ENCODE peak calls at places on chromosomes 3 and 15, in eight cellular contexts. J, O, P, V, Q, E, L and I are unnamed samples. For H3K4me1, the result is how much of the 10 kb centered on the place peaks cover.

GRCh38 chr15:59170295-59170881 is 36.3 kb upstream of the LDHAL6B start:
- DNase-seq in L (no peak), V (no peak), Q (no peak), J (no peak), P (no peak), E (no peak), O (peak), I (peak)

GRCh38 chr3:20648294-20648693 is 462.3 kb upstream of the SGO1 start:
- DNase-seq in O (peak), Q (no peak), P (no peak), L (no peak), J (no peak), V (no peak), E (no peak), I (no peak)

GRCh38 chr3:191783039-191783438 is 322.1 kb downstream of the PYDC2 start:
- DNase-seq in Q (no peak), E (no peak), J (no peak), V (no peak), P (no peak), O (no peak), L (no peak), I (no peak)

GRCh38 chr3:150736903-150737832 is 25.8 kb downstream of the SIAH2 start:
- DNase-seq in L (no peak), P (no peak), V (no peak), Q (no peak), E (no peak), J (no peak), O (no peak), I (no peak)

GRCh38 chr3:20511863-20512262 is 325.9 kb upstream of the SGO1 start:
- DNase-seq in Q (no peak), E (no peak), L (no peak), O (peak), P (peak), V (no peak), J (peak), I (no peak)

GRCh38 chr3:11186771-11187170 is 32.5 kb downstream of the HRH1 start:
- DNase-seq in J (no peak), Q (no peak), O (no peak), L (no peak), P (no peak), E (no peak), V (no peak), I (no peak)

GRCh38 chr3:130715616-130716015 is 31.0 kb downstream of the PIK3R4 start:
- DNase-seq in J (no peak), E (no peak), V (no peak), P (no peak), Q (no peak), L (no peak), O (no peak), I (no peak)

GRCh38 chr3:39315420-39315819 is 14.1 kb upstream of the CCR8 start:
- DNase-seq in J (no peak), L (no peak), E (no peak), V (no peak), Q (no peak), O (no peak), P (no peak), I (no peak)

GRCh38 chr3:148943531-148944200 is 47.7 kb upstream of the GYG1 start:
- DNase-seq in E (no peak), O (peak), J (peak), L (peak), P (no peak), V (no peak), Q (no peak), I (no peak)

DNA sequence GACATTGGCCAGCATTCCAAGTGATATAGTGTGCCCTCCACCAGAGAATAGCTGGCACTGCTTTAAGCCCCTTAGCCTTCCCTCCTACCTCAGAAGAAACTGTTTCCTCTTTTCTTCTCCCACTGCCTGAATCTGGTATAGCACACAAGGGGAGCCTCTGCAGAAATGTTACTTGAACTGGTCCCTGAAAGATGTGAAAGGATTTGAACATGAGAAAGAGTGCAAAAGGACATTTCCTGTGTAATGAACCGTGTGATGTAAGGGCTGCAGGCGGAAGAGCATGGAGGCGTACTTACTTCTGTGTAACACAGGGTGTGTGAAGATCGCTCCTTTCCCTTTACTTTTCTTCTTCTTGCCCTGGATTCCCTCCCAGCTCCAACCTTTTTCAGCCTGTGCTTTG is 8.3 kb downstream of the TMOD3 start:
- DNase-seq in Q (no peak), V (no peak), J (no peak), E (no peak), O (peak), L (no peak), P (no peak), I (no peak)
- H3K4me1 ChIP-seq in Q (under half), V (under half), J (under half), E (half or more), O (half or more), L (under half), P (under half), I (under half)

GRCh38 chr15:74173545-74174215 is at the start of gene ISLR:
- DNase-seq in E (no peak), V (peak), L (no peak), Q (peak), O (no peak), P (no peak), J (no peak), I (peak)
- TF ChIP-seq POLR2A in E (peak), V (peak), L (peak), Q (no peak), O (no peak), P (no peak), J (no peak), I (peak)

GRCh38 chr15:100759698-100760356 is 119.8 kb upstream of the ALDH1A3 start:
- DNase-seq in V (no peak), P (no peak), L (no peak), Q (no peak), J (no peak), E (no peak), O (peak), I (peak)
- H3K4me3 ChIP-seq in V (no peak), P (no peak), L (no peak), Q (no peak), J (no peak), E (no peak), O (peak), I (no peak)

DNA sequence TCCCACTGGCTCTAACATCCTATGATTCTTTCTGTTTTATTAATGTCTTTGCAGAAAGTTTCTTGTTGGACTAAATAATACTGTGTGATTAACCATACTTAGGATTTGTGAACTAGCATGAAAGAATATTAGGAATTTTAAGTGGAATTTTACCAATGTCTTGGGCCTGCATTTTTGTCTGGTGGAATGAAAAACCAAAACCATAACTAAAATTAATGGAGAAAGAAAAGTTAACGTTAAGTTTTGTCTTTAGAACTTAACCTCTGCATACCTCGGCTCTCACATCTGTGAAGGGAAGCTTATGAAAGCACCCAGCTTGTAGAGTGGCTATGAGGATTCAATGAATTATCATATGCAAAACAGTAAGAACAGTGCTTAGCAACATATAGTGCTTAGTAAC is 6.5 kb downstream of the FBN1 start:
- DNase-seq in V (no peak), O (no peak), Q (no peak), E (no peak), L (no peak), P (no peak), J (no peak), I (no peak)
- H3K4me1 ChIP-seq in V (under half), O (under half), Q (under half), E (half or more), L (under half), P (under half), J (under half), I (under half)

GRCh38 chr15:73955851-73956250 is 29.6 kb downstream of the LOXL1 start:
- DNase-seq in V (no peak), O (no peak), J (no peak), Q (no peak), E (no peak), L (no peak), P (no peak), I (no peak)

GRCh38 chr15:73957276-73957675 is 31.0 kb downstream of the LOXL1 start:
- DNase-seq in P (no peak), L (no peak), E (no peak), O (no peak), J (no peak), Q (no peak), V (no peak), I (no peak)

GRCh38 chr15:73957785-73958184 is 31.5 kb downstream of the LOXL1 start:
- DNase-seq in O (no peak), L (no peak), E (no peak), Q (no peak), J (no peak), V (no peak), P (no peak), I (no peak)

GRCh38 chr15:73955326-73955725 is 29.1 kb downstream of the LOXL1 start:
- DNase-seq in O (no peak), J (no peak), E (no peak), P (no peak), L (no peak), V (no peak), Q (no peak), I (no peak)

DNA sequence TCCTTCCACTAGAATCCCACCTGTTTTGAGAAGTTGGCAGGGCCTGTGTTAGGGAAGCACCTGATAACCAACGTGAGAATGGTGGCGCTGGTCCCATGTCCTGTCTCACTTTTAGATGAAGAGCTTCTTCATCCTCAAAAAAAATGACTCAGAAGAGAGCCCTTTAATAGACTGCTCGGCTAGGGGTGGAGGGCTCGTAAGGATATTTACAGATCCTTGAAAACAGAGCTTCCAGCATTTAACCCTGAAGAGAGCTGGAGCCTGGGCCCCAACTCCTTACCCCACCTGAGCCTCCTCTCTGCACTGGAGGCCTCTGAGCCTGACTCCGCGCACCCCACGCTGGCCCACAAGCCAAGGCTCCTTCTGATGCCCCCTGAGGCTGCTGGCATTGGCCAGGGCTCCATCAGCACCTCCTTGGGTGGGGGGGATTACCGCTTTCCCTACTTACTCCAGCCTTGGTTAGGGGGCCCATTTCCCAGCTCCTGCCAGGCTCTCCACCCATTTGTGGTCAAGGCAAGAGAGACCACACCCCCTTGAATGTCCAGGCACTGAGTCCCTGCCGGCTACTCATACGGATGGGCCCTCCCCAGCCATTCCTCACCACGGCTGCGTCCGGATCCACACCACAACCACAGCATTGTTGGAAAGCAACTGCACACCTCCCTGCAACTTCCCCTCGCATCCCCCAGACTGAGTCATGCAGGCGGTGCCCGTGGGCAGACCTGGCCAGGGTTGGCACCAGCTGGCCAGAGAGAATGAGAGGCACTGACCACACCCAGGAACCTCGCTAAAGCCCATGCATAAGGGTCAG is 30.2 kb downstream of the LOXL1 start:
- DNase-seq in E (no peak), L (no peak), V (no peak), P (no peak), Q (no peak), O (peak), J (no peak), I (peak)
- TF ChIP-seq POLR2A in E (no peak), L (no peak), V (no peak), P (no peak), Q (no peak), O (no peak), J (no peak), I (no peak)

GRCh38 chr3:142027713-142028112 is 121.6 kb downstream of the TFDP2 start:
- DNase-seq in E (no peak), J (no peak), Q (peak), V (no peak), P (no peak), O (peak), L (no peak), I (no peak)
- H3K4me3 ChIP-seq in E (peak), J (peak), Q (peak), V (peak), P (peak), O (peak), L (peak), I (peak)

DNA sequence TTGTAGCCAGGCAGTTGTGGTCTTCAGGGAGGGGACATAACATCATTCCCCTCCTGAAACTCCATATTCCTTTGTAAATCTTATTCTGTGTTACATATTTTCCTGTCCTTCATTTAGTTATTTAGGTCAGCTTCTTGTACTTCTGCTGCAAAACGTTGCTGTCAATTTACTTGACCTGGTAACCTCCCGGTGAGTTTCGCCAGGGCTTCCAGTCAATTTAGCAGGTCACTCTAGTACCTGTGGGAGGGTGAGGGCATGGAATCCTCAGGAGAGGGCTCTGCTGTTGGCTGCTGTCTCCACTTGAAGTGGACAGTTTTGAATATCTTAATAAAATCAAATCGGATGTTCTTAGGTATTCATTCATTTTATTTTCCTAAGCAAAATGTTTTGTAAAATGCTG is 29.6 kb downstream of the FNDC3B start:
- DNase-seq in P (no peak), Q (no peak), E (no peak), J (no peak), V (no peak), L (no peak), O (no peak), I (no peak)
- H3K4me1 ChIP-seq in P (under half), Q (under half), E (half or more), J (half or more), V (under half), L (half or more), O (half or more), I (under half)

GRCh38 chr15:31360843-31361763 is 34.5 kb downstream of the KLF13 start:
- DNase-seq in Q (peak), J (no peak), O (no peak), V (no peak), L (no peak), E (no peak), P (no peak), I (no peak)
- TF ChIP-seq POLR2A in Q (no peak), J (no peak), O (no peak), V (no peak), L (no peak), E (no peak), P (no peak), I (no peak)

DNA sequence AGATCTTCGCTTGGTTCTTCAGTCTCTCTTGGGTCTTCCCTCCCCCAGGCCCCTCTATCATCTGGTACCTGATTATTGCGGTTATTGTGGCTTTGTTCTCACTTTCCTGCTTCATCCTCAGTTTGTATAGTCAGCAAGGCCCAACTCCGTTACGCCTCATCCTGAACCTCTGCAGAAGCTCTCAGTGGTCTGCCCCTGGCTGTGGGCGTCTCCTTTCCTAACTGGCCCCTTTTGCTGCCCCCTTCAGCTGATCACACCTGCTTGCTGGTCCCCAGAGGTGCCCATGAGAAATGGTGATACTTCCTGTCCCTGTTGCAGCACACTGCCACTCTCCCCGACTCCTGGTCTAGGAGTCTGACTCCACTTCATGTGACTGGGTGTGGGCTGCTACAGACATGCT is 48.2 kb downstream of the ACAA1 start:
- DNase-seq in Q (no peak), P (no peak), V (no peak), L (no peak), E (no peak), J (no peak), O (no peak), I (no peak)
- H3K4me3 ChIP-seq in Q (no peak), P (no peak), V (no peak), L (no peak), E (no peak), J (no peak), O (no peak), I (no peak)

GRCh38 chr3:52051444-52051843 is 4.9 kb downstream of the DUSP7 start:
- DNase-seq in V (no peak), Q (peak), O (no peak), P (no peak), E (no peak), J (no peak), L (no peak), I (no peak)
- H3K4me1 ChIP-seq in V (under half), Q (under half), O (under half), P (under half), E (half or more), J (under half), L (half or more), I (under half)